ENCODE peak calls at places on chromosomes 16 and 17, in eight cellular contexts. N, V, Y, C, D, M, T and B are unnamed samples.
A peak's percentile ranks its signal among the peaks of the same experiment; 100 is the strongest.

GRCh38 chr16:22970191-22970845 is 156.4 kb downstream of the HS3ST2 start:
- DNase-seq in Y (no peak), M (no peak), T (no peak), V (no peak), N (no peak), C (no peak), D (no peak), B (no peak)

GRCh38 chr17:49049265-49049664 is 52.1 kb downstream of the IGF2BP1 start:
- DNase-seq in N (no peak), Y (no peak), M (no peak), C (no peak), V (no peak), T (no peak), D (no peak), B (no peak)

GRCh38 chr17:29005562-29005887 is 308 bp downstream of the SEZ6 start:
- DNase-seq in N (no peak), M (no peak), V (no peak), Y (no peak), D (no peak), T (no peak), C (no peak), B (no peak)

GRCh38 chr17:65122836-65123756 is 14.1 kb upstream of the RGS9 start:
- DNase-seq in T (peak; percentile 94), D (peak; percentile 91), V (peak; percentile 90), Y (peak; percentile 94), C (peak; percentile 86), M (peak; percentile 82), N (no peak), B (peak; percentile 92)

GRCh38 chr17:30346211-30346831 is 12.5 kb upstream of the TMIGD1 start:
- DNase-seq in N (no peak), V (no peak), M (no peak), C (no peak), T (no peak), D (no peak), Y (no peak), B (peak; percentile 45)

GRCh38 chr16:8621221-8621571 is 302 bp upstream of the METTL22 start:
- DNase-seq in Y (no peak), V (no peak), D (no peak), C (no peak), N (no peak), M (no peak), T (no peak), B (peak; percentile 4)

GRCh38 chr16:72850863-72851262 is 197.1 kb downstream of the ZFHX3 start:
- DNase-seq in M (no peak), Y (no peak), C (no peak), D (no peak), V (no peak), N (no peak), T (no peak), B (peak; percentile 55)

GRCh38 chr16:72847187-72848044 is 200.5 kb downstream of the ZFHX3 start:
- DNase-seq in N (no peak), M (no peak), T (peak; percentile 34), C (no peak), D (peak; percentile 50), Y (peak; percentile 76), V (no peak), B (peak; percentile 54)

GRCh38 chr17:77312786-77313599 is 172.2 kb downstream of the SEC14L1 start:
- DNase-seq in C (no peak), T (no peak), V (peak; percentile 72), D (peak; percentile 90), N (no peak), Y (no peak), M (peak; percentile 68), B (peak; percentile 83)

GRCh38 chr16:72092832-72093447 is 480 bp downstream of the TXNL4B start:
- DNase-seq in M (no peak), N (no peak), C (no peak), Y (peak; percentile 62), D (peak; percentile 52), V (no peak), T (no peak), B (peak; percentile 83)

GRCh38 chr16:27639588-27640276 is 89.8 kb downstream of the KATNIP start:
- DNase-seq in M (no peak), Y (peak; percentile 53), T (peak; percentile 53), C (no peak), N (no peak), D (peak; percentile 66), V (no peak), B (peak; percentile 73)
- TF ChIP-seq CTCF in M (peak; percentile 65), Y (peak; percentile 75), T (peak; percentile 88), C (no peak), N (peak; percentile 37), D (peak; percentile 69), V (peak; percentile 47), B (peak; percentile 86)

GRCh38 chr16:86033016-86033474 is 134.1 kb downstream of the IRF8 start:
- DNase-seq in N (no peak), M (no peak), C (no peak), T (no peak), V (no peak), Y (no peak), D (no peak), B (no peak)
- H3K4me3 ChIP-seq in N (no peak overlapping the region), M (no peak overlapping the region), C (no peak overlapping the region), T (no peak overlapping the region), V (no peak overlapping the region), Y (no peak overlapping the region), D (no peak overlapping the region), B (no peak overlapping the region)

GRCh38 chr17:73091410-73091769 is 1.1 kb downstream of the SLC39A11 start:
- DNase-seq in M (no peak), D (no peak), V (no peak), C (no peak), T (no peak), Y (no peak), N (no peak), B (no peak)
- TF ChIP-seq CTCF in M (no peak), D (no peak), V (no peak), C (no peak), T (no peak), Y (no peak), N (no peak), B (no peak)

DNA sequence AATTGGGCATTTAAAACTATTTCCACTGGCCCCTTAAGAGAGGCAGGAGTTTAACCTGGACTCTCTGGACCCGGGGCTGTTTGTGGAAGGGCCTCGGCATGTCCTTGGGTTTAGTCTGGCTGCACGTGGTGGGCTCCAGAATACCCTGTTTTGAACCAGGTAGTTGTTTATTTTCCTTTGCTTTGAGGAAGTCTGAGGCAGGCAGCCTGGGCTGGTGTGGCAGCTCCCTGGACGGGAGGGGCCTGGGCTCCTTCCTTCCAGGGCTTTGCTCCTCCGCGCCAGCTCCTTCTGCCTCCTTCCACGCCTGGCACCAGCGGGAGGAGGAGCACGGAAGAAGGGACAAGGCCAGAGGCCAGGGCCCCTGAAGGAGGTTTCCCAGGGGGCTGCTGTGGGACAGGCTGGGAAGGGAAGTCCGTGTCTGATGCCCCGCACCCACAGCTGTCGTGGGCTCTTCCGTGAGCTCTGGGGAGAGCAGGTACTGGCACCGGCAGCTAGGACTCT is 15.5 kb downstream of the BANP start:
- DNase-seq in Y (no peak), M (no peak), V (no peak), C (no peak), T (no peak), N (no peak), D (peak; percentile 52), B (no peak)
- H3K4me3 ChIP-seq in Y (no peak overlapping the region), M (peak overlapping the region; percentile 38), V (no peak overlapping the region), C (no peak overlapping the region), T (no peak overlapping the region), N (peak overlapping the region; percentile 25), D (no peak overlapping the region), B (no peak overlapping the region)

GRCh38 chr17:42027540-42027889 is 7.6 kb downstream of the NKIRAS2 start:
- DNase-seq in M (no peak), Y (no peak), C (no peak), T (no peak), D (no peak), N (no peak), V (no peak), B (no peak)

GRCh38 chr17:42031584-42031983 is 11.7 kb downstream of the NKIRAS2 start:
- DNase-seq in D (no peak), N (no peak), M (peak; percentile 54), Y (no peak), C (no peak), V (peak; percentile 67), T (no peak), B (no peak)

GRCh38 chr17:42026821-42027539 is 7.1 kb downstream of the NKIRAS2 start:
- DNase-seq in Y (no peak), T (no peak), D (no peak), M (no peak), V (no peak), C (no peak), N (no peak), B (no peak)

GRCh38 chr17:42027961-42028790 is 8.3 kb downstream of the NKIRAS2 start:
- DNase-seq in T (no peak), N (no peak), V (no peak), M (no peak), Y (peak; percentile 71), D (peak; percentile 46), C (no peak), B (peak; percentile 14)

DNA sequence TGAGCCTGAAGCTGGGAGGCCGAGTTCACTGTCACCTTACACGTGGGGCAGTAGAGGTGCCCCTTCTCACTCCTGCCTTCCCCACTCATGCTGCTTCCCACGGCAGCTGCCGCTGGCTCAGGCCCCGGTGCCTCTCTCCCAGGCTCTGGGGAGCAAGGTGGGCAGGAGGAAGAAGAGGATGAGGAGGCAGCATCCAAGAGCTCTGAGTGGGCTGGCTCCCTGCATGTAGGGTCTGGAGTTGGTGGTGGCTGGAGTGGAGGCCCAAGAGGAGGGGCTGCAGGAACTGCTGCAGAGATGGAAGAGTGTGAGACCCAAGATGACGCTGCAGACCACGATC is 8.9 kb downstream of the NKIRAS2 start:
- DNase-seq in M (no peak), C (no peak), T (no peak), V (no peak), Y (no peak), N (no peak), D (no peak), B (no peak)
- TF ChIP-seq CTCF in M (no peak), C (no peak), T (peak; percentile 35), V (no peak), Y (no peak), N (no peak), D (no peak), B (no peak)

GRCh38 chr17:40321502-40322416 is 12.8 kb downstream of the RARA start:
- DNase-seq in M (peak; percentile 79), N (no peak), V (peak; percentile 86), C (no peak), Y (no peak), T (no peak), D (no peak), B (no peak)
- H3K4me3 ChIP-seq in M (peak overlapping the region; percentile 78), N (peak overlapping the region; percentile 92), V (peak overlapping the region; percentile 95), C (peak overlapping the region; percentile 91), Y (peak overlapping the region; percentile 9), T (peak overlapping the region; percentile 56), D (no peak overlapping the region), B (peak overlapping the region; percentile 96)